ENCODE peak calls at places on chromosomes 5 and 9, in four cellular contexts. V is aorta, U is OCI-LY7, G is prostate gland. B is an unnamed sample.

GRCh38 chr9:75389096-75389495 is 300.8 kb downstream of the OSTF1 start:
- DNase-seq in V (no peak), G (no peak), U (no peak), B (no peak)

GRCh38 chr9:27749838-27750237 is 176.6 kb upstream of the C9orf72 start:
- DNase-seq in G (no peak), V (no peak), U (no peak), B (no peak)

GRCh38 chr5:149447373-149448367 is 68.6 kb upstream of the IL17B start:
- DNase-seq in V (no peak), G (no peak), U (no peak), B (no peak)

GRCh38 chr9:121324316-121324715 is 45.7 kb downstream of the STOM start:
- DNase-seq in G (no peak), U (no peak), V (no peak), B (peak; percentile 21)

GRCh38 chr5:68240196-68240595 is 24.6 kb downstream of the PIK3R1 start:
- DNase-seq in G (no peak), V (no peak), U (peak; percentile 31), B (no peak)

GRCh38 chr5:33049845-33050244 is 338.7 kb downstream of the NPR3 start:
- DNase-seq in G (no peak), U (no peak), V (peak; percentile 84), B (no peak)

GRCh38 chr5:90590-91547 is 1.1 kb upstream of the PLEKHG4B start:
- DNase-seq in U (no peak), G (peak; percentile 15), V (no peak), B (no peak)

GRCh38 chr5:60379907-60380306 is 320.1 kb downstream of the DEPDC1B start:
- DNase-seq in G (no peak), V (no peak), U (no peak), B (no peak)

GRCh38 chr5:132883261-132883834 is 9.9 kb downstream of the LEAP2 start:
- DNase-seq in U (peak; percentile 60), G (peak; percentile 66), V (peak; percentile 51), B (no peak)

GRCh38 chr5:7801898-7802614 is 48.9 kb downstream of the CFAP90 start:
- DNase-seq in U (no peak), G (no peak), V (no peak), B (no peak)

GRCh38 chr9:78972303-78973002 is 599.3 kb upstream of the TLE4 start:
- DNase-seq in U (no peak), V (no peak), G (no peak), B (no peak)

GRCh38 chr5:5342784-5343183 is 79.7 kb upstream of the ICE1 start:
- DNase-seq in G (no peak), V (no peak), U (no peak), B (no peak)

GRCh38 chr9:16039988-16040761 is 487.3 kb downstream of the CCDC171 start:
- DNase-seq in V (no peak), G (no peak), U (no peak), B (no peak)

GRCh38 chr9:75664597-75664996 is 225.9 kb upstream of the PCSK5 start:
- DNase-seq in V (no peak), G (no peak), U (no peak), B (no peak)

GRCh38 chr9:104386425-104387069 is 117.5 kb upstream of the OR13F1 start:
- DNase-seq in U (peak; percentile 30), V (no peak), G (no peak), B (no peak)

GRCh38 chr5:101943784-101944183 is 352.3 kb downstream of the SLCO4C1 start:
- DNase-seq in U (peak; percentile 7), G (no peak), V (no peak), B (no peak)

GRCh38 chr5:111735829-111736228 is 21.2 kb downstream of the NREP start:
- DNase-seq in G (no peak), U (no peak), V (no peak), B (peak; percentile 46)

GRCh38 chr5:1916041-1917001 is 33.6 kb upstream of the IRX4 start:
- DNase-seq in U (no peak), G (no peak), V (no peak), B (no peak)

GRCh38 chr5:140083650-140084049 is 30.3 kb upstream of the PURA start:
- DNase-seq in V (no peak), G (no peak), U (no peak), B (no peak)
- H3K4me1 ChIP-seq in V (no peaks in the 10 kb centered on the region), G (no peaks in the 10 kb centered on the region), U (no peaks in the 10 kb centered on the region), B (no peaks in the 10 kb centered on the region)

GRCh38 chr5:36654598-36654997 is 48.2 kb downstream of the SLC1A3 start:
- DNase-seq in G (no peak), V (no peak), U (no peak), B (no peak)
- H3K4me1 ChIP-seq in G (no peaks in the 10 kb centered on the region), V (peaks cover 4% of the 10 kb centered on the region), U (no peaks in the 10 kb centered on the region), B (peaks cover 7% of the 10 kb centered on the region)

DNA sequence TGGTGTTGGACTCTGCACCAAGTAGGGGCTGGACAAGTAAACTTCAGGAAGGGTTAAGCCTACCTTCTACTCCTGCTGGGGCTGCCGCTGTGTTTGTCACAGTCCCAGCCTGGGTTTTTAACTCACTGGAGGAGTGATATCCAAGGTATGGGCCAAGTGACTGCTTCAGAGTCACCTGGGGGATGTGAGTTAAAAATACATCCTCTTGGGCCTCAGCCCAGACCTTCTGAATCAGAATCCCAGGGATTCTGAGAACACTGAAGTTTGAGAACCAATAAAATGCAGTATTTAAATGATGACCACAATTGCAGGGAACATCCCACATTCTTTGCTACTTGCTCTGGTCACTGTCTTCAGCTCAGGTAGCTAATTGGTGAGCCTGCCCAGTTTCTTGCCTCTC is 95.1 kb upstream of the DNAH5 start:
- DNase-seq in U (no peak), V (no peak), G (no peak), B (no peak)
- H3K4me1 ChIP-seq in U (no peaks in the 10 kb centered on the region), V (no peaks in the 10 kb centered on the region), G (no peaks in the 10 kb centered on the region), B (peaks cover 3% of the 10 kb centered on the region)

GRCh38 chr9:4680178-4680535 is 788 bp downstream of the CDC37L1 start:
- DNase-seq in G (no peak), V (no peak), U (peak; percentile 23), B (no peak)

GRCh38 chr9:4678679-4679267 is 596 bp upstream of the CDC37L1 start:
- DNase-seq in U (peak; percentile 47), V (no peak), G (no peak), B (no peak)

GRCh38 chr9:4677392-4677791 is 2.0 kb upstream of the CDC37L1 start:
- DNase-seq in U (no peak), V (no peak), G (no peak), B (no peak)

GRCh38 chr9:4679268-4680177 is at the start of gene CDC37L1:
- DNase-seq in U (peak; percentile 96), G (peak; percentile 98), V (peak; percentile 99), B (peak; percentile 99)

GRCh38 chr9:4680750-4681149 is 1.4 kb downstream of the CDC37L1 start:
- DNase-seq in G (no peak), V (no peak), U (no peak), B (no peak)
- H3K4me1 ChIP-seq in G (no peaks in the 10 kb centered on the region), V (peaks cover 3% of the 10 kb centered on the region), U (peaks cover 20% of the 10 kb centered on the region), B (peaks cover 21% of the 10 kb centered on the region)

GRCh38 chr9:83234541-83234940 is 171.6 kb upstream of the RASEF start:
- DNase-seq in U (no peak), G (no peak), V (no peak), B (no peak)

GRCh38 chr9:83235524-83235923 is 172.6 kb upstream of the RASEF start:
- DNase-seq in G (no peak), V (no peak), U (no peak), B (no peak)

GRCh38 chr9:83231039-83231438 is 168.1 kb upstream of the RASEF start:
- DNase-seq in V (no peak), U (no peak), G (no peak), B (no peak)

GRCh38 chr9:83236029-83236696 is 173.2 kb upstream of the RASEF start:
- DNase-seq in G (no peak), V (no peak), U (no peak), B (no peak)

GRCh38 chr9:83233647-83234046 is 170.7 kb upstream of the RASEF start:
- DNase-seq in V (no peak), U (no peak), G (no peak), B (no peak)
- H3K4me1 ChIP-seq in V (no peaks in the 10 kb centered on the region), U (no peaks in the 10 kb centered on the region), G (no peaks in the 10 kb centered on the region), B (peaks cover 7% of the 10 kb centered on the region)

DNA sequence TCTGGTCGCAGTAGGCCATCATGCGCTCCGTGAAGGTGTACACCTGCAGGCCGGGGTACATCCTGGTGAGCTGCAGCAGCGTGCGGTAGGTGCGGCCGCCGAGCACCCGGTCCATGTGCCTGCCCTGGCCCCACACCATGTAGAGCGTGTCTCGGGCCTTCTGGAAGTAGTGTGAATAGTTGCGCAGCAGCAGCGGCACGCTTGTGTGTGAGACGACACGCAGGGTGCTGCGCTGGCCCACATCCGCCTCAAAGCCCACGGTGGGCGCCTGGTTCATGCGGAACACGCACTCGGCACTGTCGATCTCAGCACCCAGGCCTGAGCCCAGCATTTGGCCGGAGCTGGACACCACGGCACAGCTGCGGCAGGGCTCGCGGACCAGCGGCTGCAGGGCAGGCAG is 4.5 kb downstream of the ST6GALNAC4 start:
- DNase-seq in G (no peak), V (peak; percentile 46), U (no peak), B (no peak)
- H3K4me1 ChIP-seq in G (no peaks in the 10 kb centered on the region), V (no peaks in the 10 kb centered on the region), U (peaks cover 53% of the 10 kb centered on the region), B (peaks cover 22% of the 10 kb centered on the region)

GRCh38 chr9:107739601-107740082 is 250.1 kb upstream of the KLF4 start:
- DNase-seq in V (peak; percentile 90), G (peak; percentile 59), U (no peak), B (peak; percentile 81)

GRCh38 chr9:107740088-107740980 is 250.8 kb upstream of the KLF4 start:
- DNase-seq in G (peak; percentile 55), U (no peak), V (peak; percentile 79), B (peak; percentile 25)

GRCh38 chr9:107737987-107738743 is 248.6 kb upstream of the KLF4 start:
- DNase-seq in G (peak; percentile 63), V (peak; percentile 76), U (no peak), B (peak; percentile 79)

GRCh38 chr9:107737610-107737986 is 248.0 kb upstream of the KLF4 start:
- DNase-seq in U (no peak), G (no peak), V (no peak), B (no peak)

DNA sequence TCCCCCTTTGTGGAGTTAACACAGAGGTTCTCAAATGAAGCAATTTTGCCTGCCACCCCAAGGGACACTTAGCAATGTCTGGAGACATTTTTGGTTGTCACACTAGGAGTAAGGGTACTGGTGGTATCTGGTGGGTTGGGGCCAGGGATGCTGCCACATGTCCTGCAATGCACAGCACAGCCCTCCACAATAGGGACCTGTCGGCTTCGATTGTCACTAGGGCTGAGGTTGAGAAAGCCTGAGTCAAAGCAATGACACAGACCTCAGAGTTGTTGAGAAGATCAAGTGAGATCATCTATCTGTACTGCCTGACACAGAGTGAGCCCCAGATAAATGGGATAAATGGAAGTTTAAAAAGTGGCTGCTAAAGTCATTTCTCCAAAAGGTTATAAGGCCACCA is 249.2 kb upstream of the KLF4 start:
- DNase-seq in V (no peak), G (no peak), U (no peak), B (no peak)
- H3K4me1 ChIP-seq in V (no peaks in the 10 kb centered on the region), G (peaks cover 7% of the 10 kb centered on the region), U (no peaks in the 10 kb centered on the region), B (peaks cover 35% of the 10 kb centered on the region)

DNA sequence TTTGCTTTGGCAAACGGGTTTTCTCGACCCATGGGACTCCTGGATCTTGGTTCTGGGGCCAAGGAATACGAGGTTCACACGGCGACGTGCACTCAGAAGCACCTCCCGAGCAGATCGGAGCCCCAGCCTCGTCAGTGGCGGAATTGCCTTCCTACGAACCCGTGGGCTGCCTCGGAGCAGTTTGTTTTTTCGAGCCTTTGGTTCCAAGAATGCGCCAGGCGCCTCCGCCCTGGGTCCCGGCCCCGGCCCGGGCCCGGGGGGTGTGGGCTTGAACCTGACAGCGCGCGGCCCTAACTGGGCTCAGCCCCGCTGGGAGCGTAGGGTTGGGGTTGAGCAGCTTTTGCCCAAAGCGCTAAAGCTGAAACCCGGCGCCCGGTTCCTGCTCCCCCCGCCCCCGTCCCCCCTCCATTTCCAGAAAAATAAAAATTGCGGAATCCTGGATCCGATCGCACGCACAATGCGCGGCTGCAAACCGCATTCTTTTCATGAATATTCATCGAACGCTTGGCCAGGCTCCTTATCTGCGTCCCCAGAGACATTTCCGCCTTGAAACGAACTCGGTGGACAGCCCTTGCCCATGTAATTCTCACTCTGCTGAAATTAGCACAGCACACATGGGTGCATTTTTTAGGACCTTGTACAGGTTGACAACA is 1.0 kb downstream of the BASP1 start:
- DNase-seq in G (peak; percentile 26), V (peak; percentile 62), U (peak; percentile 58), B (peak; percentile 29)
- H3K4me1 ChIP-seq in G (no peaks in the 10 kb centered on the region), V (no peaks in the 10 kb centered on the region), U (peaks cover 74% of the 10 kb centered on the region), B (no peaks in the 10 kb centered on the region)